ENCODE peak calls at places on chromosomes 16 and 17, in ten cellular contexts. J, C, Y, H, L, B, U, N, K and O are unnamed samples.

GRCh38 chr17:15885770-15886169 is 59.2 kb upstream of the ADORA2B start:
- DNase-seq in J (no peak), H (no peak), C (peak; percentile 19), L (peak; percentile 19), N (no peak), B (no peak), K (no peak), U (peak; percentile 45), Y (no peak), O (no peak)

GRCh38 chr16:67719778-67720144 is 645 bp upstream of the GFOD2 start:
- DNase-seq in U (no peak), N (no peak), J (peak; percentile 45), K (no peak), L (peak; percentile 20), C (peak; percentile 63), B (peak; percentile 29), H (no peak), Y (no peak), O (peak; percentile 52)

GRCh38 chr16:5863207-5863606 is 765.6 kb upstream of the EEF2KMT start:
- DNase-seq in C (no peak), B (no peak), H (no peak), K (no peak), Y (no peak), J (no peak), N (no peak), L (no peak), U (no peak), O (no peak)

GRCh38 chr16:30582611-30583340 is 2.7 kb downstream of the ZNF785 start:
- DNase-seq in B (no peak), U (no peak), Y (peak; percentile 35), J (no peak), K (no peak), L (no peak), N (no peak), C (no peak), H (no peak), O (no peak)

GRCh38 chr16:87971933-87972332 is 20.7 kb downstream of the BANP start:
- DNase-seq in L (no peak), Y (no peak), K (no peak), N (no peak), C (no peak), J (no peak), B (no peak), U (no peak), H (no peak), O (no peak)

GRCh38 chr17:6435051-6435450 is at the start of gene AIPL1:
- DNase-seq in B (no peak), J (no peak), K (no peak), H (no peak), C (no peak), N (no peak), Y (peak; percentile 55), U (no peak), L (no peak), O (no peak)

GRCh38 chr16:75256059-75256870 is 4.8 kb upstream of the BCAR1 start:
- DNase-seq in L (no peak), N (peak; percentile 82), U (no peak), J (peak; percentile 70), B (no peak), K (no peak), C (no peak), Y (peak; percentile 49), H (no peak), O (no peak)

GRCh38 chr17:27354051-27354490 is 60.2 kb downstream of the WSB1 start:
- DNase-seq in L (no peak), N (peak; percentile 85), B (no peak), J (peak; percentile 31), Y (peak; percentile 55), U (no peak), H (no peak), C (no peak), K (no peak), O (no peak)

GRCh38 chr16:84165746-84166145 is 20.6 kb downstream of the DNAAF1 start:
- DNase-seq in L (no peak), H (no peak), B (no peak), U (no peak), N (no peak), Y (no peak), J (no peak), K (no peak), C (no peak), O (no peak)

GRCh38 chr17:57605734-57606105 is 139.4 kb downstream of the CCDC182 start:
- DNase-seq in U (no peak), N (no peak), L (no peak), C (no peak), H (no peak), Y (no peak), J (no peak), B (no peak), K (no peak), O (no peak)

GRCh38 chr17:74671031-74671771 is 41.5 kb downstream of the CD300LF start:
- DNase-seq in L (peak; percentile 74), Y (peak; percentile 97), K (peak; percentile 97), J (peak; percentile 64), C (peak; percentile 58), N (peak; percentile 84), U (peak; percentile 63), B (peak; percentile 8), H (no peak), O (peak; percentile 80)

GRCh38 chr17:72590382-72590781 is 469.6 kb downstream of the SOX9 start:
- DNase-seq in L (peak; percentile 73), H (no peak), C (peak; percentile 90), B (no peak), Y (no peak), N (no peak), U (peak; percentile 93), K (no peak), J (no peak), O (no peak)

GRCh38 chr17:79562806-79563141 is 48.1 kb downstream of the RBFOX3 start:
- DNase-seq in H (no peak), B (no peak), K (no peak), N (no peak), Y (no peak), L (no peak), J (no peak), U (no peak), C (no peak), O (no peak)

GRCh38 chr17:64424318-64424717 is 24.6 kb upstream of the MILR1 start:
- DNase-seq in J (no peak), K (no peak), H (no peak), C (no peak), L (no peak), Y (no peak), B (no peak), U (no peak), N (no peak), O (no peak)

DNA sequence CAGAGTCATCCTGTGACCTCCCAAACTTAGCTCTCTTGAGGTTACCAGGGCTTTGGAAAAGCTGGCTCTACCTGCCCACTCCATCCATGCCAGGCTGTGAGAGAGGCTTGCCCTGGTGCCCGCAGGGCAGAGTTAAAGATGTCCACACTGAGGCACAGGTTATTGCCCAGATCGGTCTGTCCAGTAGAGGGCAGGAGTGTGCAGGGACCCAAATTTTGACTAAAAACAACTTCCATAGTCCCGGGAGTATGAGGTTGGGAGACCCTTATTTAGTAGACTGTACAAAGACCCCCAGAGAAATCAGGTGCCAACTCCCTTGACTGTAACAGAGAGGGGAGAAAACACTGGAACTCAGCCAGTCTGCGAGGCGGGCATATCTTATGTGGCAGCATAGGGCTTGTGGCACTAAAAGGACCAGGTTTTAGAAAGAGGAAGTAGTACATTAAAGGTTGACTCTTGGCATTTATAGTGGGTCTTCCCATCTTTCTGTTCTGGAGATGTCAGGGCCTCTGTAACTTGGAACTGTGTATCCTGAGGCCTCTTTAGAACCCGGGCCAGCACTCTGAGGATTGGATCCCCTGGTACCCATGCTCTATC is 43.3 kb downstream of the HNF1B start:
- DNase-seq in H (peak; percentile 18), L (no peak), U (peak; percentile 38), B (peak; percentile 44), Y (peak; percentile 56), N (no peak), K (peak; percentile 85), J (peak; percentile 56), C (no peak), O (peak; percentile 80)
- TF ChIP-seq CTCF in H (peak; percentile 87), L (peak; percentile 60), U (peak; percentile 74), B (peak; percentile 94), Y (peak; percentile 77), N (peak; percentile 55), K (peak; percentile 77), J (peak; percentile 64), C (peak; percentile 51), O (peak; percentile 61)

DNA sequence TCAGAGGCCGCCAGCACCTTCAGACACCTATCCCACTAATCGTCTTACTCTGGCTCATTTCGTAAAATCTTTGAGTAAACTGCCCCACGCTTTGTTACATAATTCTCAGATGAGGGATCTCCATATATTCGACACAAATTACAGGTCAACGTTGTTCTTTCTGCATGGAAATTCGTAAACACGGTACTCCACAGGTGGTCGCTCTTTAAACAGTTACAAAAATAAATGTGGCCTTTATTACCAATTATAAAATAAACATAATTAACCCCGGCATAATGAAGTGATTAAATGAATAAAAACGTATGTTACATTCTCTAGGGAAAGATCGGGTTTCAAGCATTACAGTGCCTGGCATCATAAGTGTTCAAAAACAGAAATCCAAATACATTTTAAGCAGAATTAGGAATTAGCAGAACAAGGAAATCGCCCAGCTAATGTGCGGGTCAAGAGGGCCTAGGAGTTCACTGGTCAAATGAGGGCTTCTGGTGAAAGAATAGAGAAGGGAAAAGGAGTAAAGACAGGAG is 943 bp upstream of the PIP4K2B start:
- DNase-seq in H (no peak), Y (no peak), C (no peak), K (no peak), L (no peak), B (no peak), N (no peak), J (no peak), U (no peak), O (no peak)
- H3K9ac ChIP-seq in H (peak overlapping the region; percentile 79), Y (peak overlapping the region; percentile 14), C (no peak overlapping the region), K (no peak overlapping the region), L (peak overlapping the region; percentile 75), B (peak overlapping the region; percentile 86), N (no peak overlapping the region), J (peak overlapping the region; percentile 96), U (peak overlapping the region; percentile 98), O (peak overlapping the region; percentile 66)

GRCh38 chr16:46949216-46949892 is 24.1 kb downstream of the DNAJA2 start:
- DNase-seq in J (no peak), U (no peak), B (no peak), N (no peak), C (no peak), Y (no peak), H (no peak), K (no peak), L (no peak), O (no peak)

GRCh38 chr16:46948548-46949166 is 24.8 kb downstream of the DNAJA2 start:
- DNase-seq in H (no peak), N (peak; percentile 16), Y (no peak), U (no peak), B (no peak), L (no peak), K (no peak), C (no peak), J (no peak), O (no peak)

GRCh38 chr16:46950009-46950408 is 23.5 kb downstream of the DNAJA2 start:
- DNase-seq in N (peak; percentile 3), B (no peak), Y (no peak), U (no peak), L (no peak), K (no peak), J (no peak), H (no peak), C (no peak), O (no peak)

GRCh38 chr16:46947900-46948547 is 25.4 kb downstream of the DNAJA2 start:
- DNase-seq in U (peak; percentile 53), Y (no peak), C (peak; percentile 49), L (peak; percentile 26), B (peak; percentile 65), K (no peak), J (peak; percentile 45), H (peak; percentile 29), N (peak; percentile 8), O (no peak)
- TF ChIP-seq CTCF in U (peak; percentile 61), Y (peak; percentile 78), C (peak; percentile 67), L (peak; percentile 48), B (peak; percentile 62), K (no peak), J (peak; percentile 64), H (peak; percentile 63), N (peak; percentile 45), O (peak; percentile 32)

GRCh38 chr17:82686366-82687324 is 11.9 kb downstream of the RAB40B start:
- DNase-seq in B (no peak), U (no peak), N (no peak), H (no peak), Y (no peak), K (no peak), L (no peak), C (no peak), J (no peak), O (no peak)
- H3K9ac ChIP-seq in B (no peak overlapping the region), U (no peak overlapping the region), N (no peak overlapping the region), H (no peak overlapping the region), Y (no peak overlapping the region), K (no peak overlapping the region), L (peak overlapping the region; percentile 47), C (no peak overlapping the region), J (no peak overlapping the region), O (no peak overlapping the region)